ENCODE peak calls at places on chromosomes 1 and 21, in four cellular contexts. E, B, I and L are unnamed samples. For H3K4me1, the result is how much of the 10 kb centered on the place peaks cover.

GRCh38 chr1:4375812-4376211 is 278.6 kb upstream of the AJAP1 start:
- DNase-seq in B (peak), E (no peak), I (no peak), L (no peak)

GRCh38 chr1:214233856-214234634 is 46.9 kb upstream of the SMYD2 start:
- DNase-seq in B (no peak), I (no peak), E (no peak), L (no peak)

GRCh38 chr1:41239988-41240610 is 2.0 kb downstream of the SCMH1 start:
- DNase-seq in E (no peak), B (peak), I (peak), L (no peak)

GRCh38 chr1:156811171-156811570 is 5.5 kb downstream of the SH2D2A start:
- DNase-seq in B (no peak), E (no peak), I (peak), L (no peak)

GRCh38 chr1:39689635-39690034 is 1.6 kb downstream of the HPCAL4 start:
- DNase-seq in B (no peak), I (no peak), E (no peak), L (no peak)

GRCh38 chr1:98991127-98992003 is 13.3 kb downstream of the PLPPR5 start:
- DNase-seq in B (peak), E (no peak), I (peak), L (no peak)

GRCh38 chr1:179137623-179138235 is 55.9 kb downstream of the TOR3A start:
- DNase-seq in B (no peak), I (peak), E (no peak), L (no peak)

GRCh38 chr1:213934642-213935041 is 53.1 kb upstream of the PROX1 start:
- DNase-seq in I (peak), E (no peak), B (no peak), L (no peak)

GRCh38 chr1:157307491-157307890 is 169.3 kb upstream of the ETV3 start:
- DNase-seq in B (no peak), E (no peak), I (no peak), L (no peak)

GRCh38 chr1:226738995-226739695 is at the start of gene ITPKB:
- DNase-seq in E (peak), B (peak), I (peak), L (no peak)

GRCh38 chr1:9723068-9723805 is 71.7 kb downstream of the PIK3CD start:
- DNase-seq in E (no peak), I (no peak), B (no peak), L (no peak)

GRCh38 chr1:209805875-209806760 is at the start of gene IRF6:
- DNase-seq in E (peak), B (peak), I (peak), L (peak)

GRCh38 chr1:46616277-46617107 is at the start of gene MOB3C:
- DNase-seq in B (peak), I (peak), E (peak), L (no peak)
- H3K4me1 ChIP-seq in B (under half), I (under half), E (under half), L (under half)

GRCh38 chr21:41954654-41955499 is 1.1 kb upstream of the C2CD2 start:
- DNase-seq in I (no peak), E (no peak), B (no peak), L (no peak)
- H3K4me1 ChIP-seq in I (under half), E (under half), B (under half), L (under half)

GRCh38 chr1:167704767-167705166 is 17.0 kb upstream of the MPZL1 start:
- DNase-seq in B (no peak), I (no peak), E (no peak), L (no peak)
- H3K4me1 ChIP-seq in B (under half), I (under half), E (under half), L (under half)

GRCh38 chr1:235465066-235465465 is 39.2 kb downstream of the B3GALNT2 start:
- DNase-seq in I (no peak), E (no peak), B (no peak), L (no peak)
- H3K4me1 ChIP-seq in I (under half), E (under half), B (under half), L (under half)

DNA sequence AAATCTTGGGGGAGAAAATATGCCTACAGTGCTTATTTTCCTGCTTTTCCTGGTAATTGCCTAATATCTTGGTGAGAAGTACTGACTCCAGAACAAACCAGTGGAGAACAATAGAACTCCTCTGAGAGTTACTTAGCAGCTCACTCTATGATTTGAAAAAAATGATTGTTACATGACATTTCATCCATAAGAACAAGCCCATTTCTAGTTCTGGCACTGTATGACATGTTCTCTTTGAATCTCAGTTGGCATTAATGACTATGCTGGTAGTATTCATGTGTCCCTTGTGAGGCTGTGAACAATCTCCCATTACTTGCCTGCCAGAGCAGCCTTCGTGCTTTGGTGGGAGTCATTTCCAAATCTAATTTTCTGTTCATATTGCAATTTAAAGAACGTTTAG is 58.0 kb downstream of the CLIC4 start:
- DNase-seq in E (no peak), I (peak), B (no peak), L (no peak)
- H3K4me1 ChIP-seq in E (half or more), I (under half), B (under half), L (under half)